ENCODE peak calls at places on chromosomes 11 and 22, in seven cellular contexts. One of them, this sample, is unnamed.

GRCh38 chr11:107770546-107770945 is 58.7 kb upstream of the SLN start:
- DNase-seq in heart left ventricle: no peak
- DNase-seq in breast epithelium: no peak
- DNase-seq in esophagus squamous epithelium: no peak
- DNase-seq in A549: no peak
- DNase-seq in prostate gland: no peak
- DNase-seq in NB4: no peak
- DNase-seq in this sample: no peak

GRCh38 chr11:123719452-123719851 is 22.0 kb downstream of the ZNF202 start:
- DNase-seq in esophagus squamous epithelium: no peak
- DNase-seq in breast epithelium: no peak
- DNase-seq in heart left ventricle: no peak
- DNase-seq in NB4: no peak
- DNase-seq in prostate gland: no peak
- DNase-seq in A549: no peak
- DNase-seq in this sample: no peak

GRCh38 chr22:20113551-20114310 is 2.2 kb upstream of the RANBP1 start:
- DNase-seq in prostate gland: no peak
- DNase-seq in esophagus squamous epithelium: no peak
- DNase-seq in heart left ventricle: no peak
- DNase-seq in NB4: no peak
- DNase-seq in A549: no peak
- DNase-seq in breast epithelium: no peak
- DNase-seq in this sample: no peak

GRCh38 chr11:116993599-116993998 is 104.6 kb downstream of the SIK3 start:
- DNase-seq in heart left ventricle: no peak
- DNase-seq in breast epithelium: no peak
- DNase-seq in esophagus squamous epithelium: no peak
- DNase-seq in A549: no peak
- DNase-seq in NB4: no peak
- DNase-seq in prostate gland: no peak
- DNase-seq in this sample: no peak

GRCh38 chr11:134999490-135000066 is 587.5 kb upstream of the B3GAT1 start:
- DNase-seq in NB4: no peak
- DNase-seq in prostate gland: no peak
- DNase-seq in breast epithelium: no peak
- DNase-seq in A549: no peak
- DNase-seq in esophagus squamous epithelium: no peak
- DNase-seq in heart left ventricle: no peak
- DNase-seq in this sample: no peak

GRCh38 chr11:26442131-26442530 is 110.2 kb downstream of the ANO3 start:
- DNase-seq in esophagus squamous epithelium: no peak
- DNase-seq in breast epithelium: no peak
- DNase-seq in NB4: no peak
- DNase-seq in A549: peak
- DNase-seq in prostate gland: no peak
- DNase-seq in heart left ventricle: no peak
- DNase-seq in this sample: no peak

GRCh38 chr22:19857382-19857781 is 2.7 kb upstream of the GNB1L start:
- DNase-seq in breast epithelium: no peak
- DNase-seq in NB4: no peak
- DNase-seq in heart left ventricle: no peak
- DNase-seq in A549: no peak
- DNase-seq in esophagus squamous epithelium: no peak
- DNase-seq in prostate gland: no peak
- DNase-seq in this sample: no peak

GRCh38 chr22:29315286-29316195 is at the start of gene RASL10A:
- DNase-seq in prostate gland: no peak
- DNase-seq in heart left ventricle: no peak
- DNase-seq in esophagus squamous epithelium: no peak
- DNase-seq in NB4: peak
- DNase-seq in A549: no peak
- DNase-seq in breast epithelium: no peak
- DNase-seq in this sample: peak

GRCh38 chr22:44746836-44747519 is 5.4 kb upstream of the ARHGAP8 start:
- DNase-seq in A549: no peak
- DNase-seq in heart left ventricle: no peak
- DNase-seq in NB4: no peak
- DNase-seq in esophagus squamous epithelium: no peak
- DNase-seq in prostate gland: no peak
- DNase-seq in breast epithelium: no peak
- DNase-seq in this sample: no peak

GRCh38 chr11:134266440-134266839 is 9.7 kb upstream of the GLB1L3 start:
- DNase-seq in esophagus squamous epithelium: no peak
- DNase-seq in NB4: no peak
- DNase-seq in A549: no peak
- DNase-seq in heart left ventricle: no peak
- DNase-seq in prostate gland: no peak
- DNase-seq in breast epithelium: no peak
- DNase-seq in this sample: no peak

GRCh38 chr11:94469416-94469815 is 24.2 kb downstream of the MRE11 start:
- DNase-seq in A549: no peak
- DNase-seq in prostate gland: no peak
- DNase-seq in NB4: no peak
- DNase-seq in esophagus squamous epithelium: no peak
- DNase-seq in heart left ventricle: no peak
- DNase-seq in breast epithelium: no peak
- DNase-seq in this sample: no peak

GRCh38 chr11:12754582-12755250 is 80.5 kb downstream of the TEAD1 start:
- DNase-seq in NB4: no peak
- DNase-seq in breast epithelium: no peak
- DNase-seq in esophagus squamous epithelium: no peak
- DNase-seq in heart left ventricle: no peak
- DNase-seq in A549: no peak
- DNase-seq in prostate gland: no peak
- DNase-seq in this sample: no peak

GRCh38 chr11:47464479-47464878 is 15.5 kb upstream of the RAPSN start:
- DNase-seq in A549: no peak
- DNase-seq in breast epithelium: no peak
- DNase-seq in esophagus squamous epithelium: no peak
- DNase-seq in prostate gland: no peak
- DNase-seq in NB4: peak
- DNase-seq in heart left ventricle: no peak
- DNase-seq in this sample: no peak

GRCh38 chr22:49960967-49961600 is 512 bp downstream of the PIM3 start:
- DNase-seq in prostate gland: peak
- DNase-seq in esophagus squamous epithelium: no peak
- DNase-seq in breast epithelium: peak
- DNase-seq in NB4: peak
- DNase-seq in heart left ventricle: peak
- DNase-seq in A549: peak
- DNase-seq in this sample: no peak

GRCh38 chr22:25048659-25049657 is 96.4 kb downstream of the KIAA1671 start:
- DNase-seq in NB4: peak
- DNase-seq in A549: peak
- DNase-seq in prostate gland: peak
- DNase-seq in esophagus squamous epithelium: no peak
- DNase-seq in heart left ventricle: peak
- DNase-seq in breast epithelium: peak
- DNase-seq in this sample: peak

GRCh38 chr11:104623518-104623917 is 274.7 kb downstream of the CASP12 start:
- DNase-seq in NB4: no peak
- DNase-seq in A549: no peak
- DNase-seq in prostate gland: no peak
- DNase-seq in breast epithelium: no peak
- DNase-seq in esophagus squamous epithelium: no peak
- DNase-seq in heart left ventricle: no peak
- DNase-seq in this sample: no peak

GRCh38 chr22:42934338-42934737 is 77.3 kb upstream of the ARFGAP3 start:
- DNase-seq in A549: no peak
- DNase-seq in breast epithelium: no peak
- DNase-seq in prostate gland: no peak
- DNase-seq in NB4: no peak
- DNase-seq in esophagus squamous epithelium: no peak
- DNase-seq in heart left ventricle: no peak
- DNase-seq in this sample: no peak

GRCh38 chr11:75013051-75013450 is 24.3 kb downstream of the NEU3 start:
- DNase-seq in prostate gland: no peak
- DNase-seq in esophagus squamous epithelium: no peak
- DNase-seq in breast epithelium: no peak
- DNase-seq in A549: peak
- DNase-seq in heart left ventricle: no peak
- DNase-seq in NB4: peak
- DNase-seq in this sample: no peak

GRCh38 chr22:20154602-20155183 is 3.8 kb upstream of the CCDC188 start:
- DNase-seq in A549: no peak
- DNase-seq in prostate gland: no peak
- DNase-seq in heart left ventricle: no peak
- DNase-seq in breast epithelium: no peak
- DNase-seq in esophagus squamous epithelium: no peak
- DNase-seq in NB4: peak
- DNase-seq in this sample: no peak

GRCh38 chr11:101444164-101444563 is 139.6 kb downstream of the TRPC6 start:
- DNase-seq in esophagus squamous epithelium: no peak
- DNase-seq in A549: no peak
- DNase-seq in prostate gland: no peak
- DNase-seq in NB4: peak
- DNase-seq in breast epithelium: no peak
- DNase-seq in heart left ventricle: no peak
- DNase-seq in this sample: no peak

GRCh38 chr11:61123775-61124571 is 21.7 kb downstream of the CD5 start:
- DNase-seq in NB4: no peak
- DNase-seq in A549: no peak
- DNase-seq in esophagus squamous epithelium: no peak
- DNase-seq in heart left ventricle: no peak
- DNase-seq in prostate gland: no peak
- DNase-seq in breast epithelium: no peak
- DNase-seq in this sample: no peak

GRCh38 chr22:32053165-32053755 is 10.2 kb downstream of the SLC5A1 start:
- DNase-seq in heart left ventricle: no peak
- DNase-seq in breast epithelium: no peak
- DNase-seq in esophagus squamous epithelium: no peak
- DNase-seq in NB4: peak
- DNase-seq in prostate gland: no peak
- DNase-seq in A549: no peak
- DNase-seq in this sample: no peak

GRCh38 chr22:40345801-40346177 is 511 bp upstream of the ADSL start:
- DNase-seq in breast epithelium: no peak
- DNase-seq in heart left ventricle: peak
- DNase-seq in NB4: peak
- DNase-seq in A549: no peak
- DNase-seq in esophagus squamous epithelium: no peak
- DNase-seq in prostate gland: no peak
- DNase-seq in this sample: peak

GRCh38 chr11:61679301-61679700 is 890 bp upstream of the DAGLA start:
- DNase-seq in esophagus squamous epithelium: no peak
- DNase-seq in prostate gland: no peak
- DNase-seq in breast epithelium: no peak
- DNase-seq in NB4: peak
- DNase-seq in A549: no peak
- DNase-seq in heart left ventricle: peak
- DNase-seq in this sample: no peak

GRCh38 chr11:131609921-131610320 is 239.5 kb downstream of the NTM start:
- DNase-seq in NB4: no peak
- DNase-seq in heart left ventricle: no peak
- DNase-seq in breast epithelium: no peak
- DNase-seq in prostate gland: no peak
- DNase-seq in A549: no peak
- DNase-seq in esophagus squamous epithelium: no peak
- DNase-seq in this sample: no peak

GRCh38 chr11:67503119-67504022 is 1.8 kb downstream of the PITPNM1 start:
- DNase-seq in breast epithelium: no peak
- DNase-seq in heart left ventricle: no peak
- DNase-seq in A549: no peak
- DNase-seq in NB4: peak
- DNase-seq in prostate gland: no peak
- DNase-seq in esophagus squamous epithelium: no peak
- DNase-seq in this sample: no peak
- TF ChIP-seq POLR2A in breast epithelium: no peak
- TF ChIP-seq POLR2A in heart left ventricle: no peak
- TF ChIP-seq POLR2A in A549: no peak
- TF ChIP-seq POLR2A in NB4: no peak
- TF ChIP-seq POLR2A in prostate gland: no peak
- TF ChIP-seq POLR2A in esophagus squamous epithelium: no peak
- TF ChIP-seq POLR2A in this sample: no peak

GRCh38 chr11:115585361-115586024 is 81.3 kb upstream of the CADM1 start:
- DNase-seq in heart left ventricle: no peak
- DNase-seq in NB4: no peak
- DNase-seq in esophagus squamous epithelium: no peak
- DNase-seq in breast epithelium: no peak
- DNase-seq in prostate gland: no peak
- DNase-seq in A549: no peak
- DNase-seq in this sample: peak
- TF ChIP-seq POLR2A in heart left ventricle: no peak
- TF ChIP-seq POLR2A in NB4: no peak
- TF ChIP-seq POLR2A in esophagus squamous epithelium: no peak
- TF ChIP-seq POLR2A in breast epithelium: no peak
- TF ChIP-seq POLR2A in prostate gland: no peak
- TF ChIP-seq POLR2A in A549: no peak
- TF ChIP-seq POLR2A in this sample: no peak

DNA sequence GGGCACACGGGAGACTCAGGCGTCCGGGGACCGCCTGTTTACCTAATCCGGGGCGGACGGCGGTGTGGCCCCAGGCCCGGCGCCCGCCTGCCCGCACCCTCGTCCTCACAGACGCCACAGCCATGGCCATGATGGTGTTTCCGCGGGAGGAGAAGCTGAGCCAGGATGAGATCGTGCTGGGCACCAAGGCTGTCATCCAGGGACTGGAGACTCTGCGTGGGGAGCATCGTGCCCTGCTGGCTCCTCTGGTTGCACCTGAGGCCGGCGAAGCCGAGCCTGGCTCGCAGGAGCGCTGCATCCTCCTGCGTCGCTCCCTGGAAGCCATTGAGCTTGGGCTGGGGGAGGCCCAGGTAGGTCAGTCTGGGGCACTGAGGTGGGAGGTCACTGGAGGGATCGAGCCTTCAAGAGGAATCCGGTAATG is 10.0 kb upstream of the RAB1B start:
- DNase-seq in NB4: no peak
- DNase-seq in esophagus squamous epithelium: no peak
- DNase-seq in prostate gland: no peak
- DNase-seq in A549: no peak
- DNase-seq in heart left ventricle: no peak
- DNase-seq in breast epithelium: no peak
- DNase-seq in this sample: no peak
- TF ChIP-seq POLR2A in NB4: no peak
- TF ChIP-seq POLR2A in esophagus squamous epithelium: no peak
- TF ChIP-seq POLR2A in prostate gland: peak
- TF ChIP-seq POLR2A in A549: no peak
- TF ChIP-seq POLR2A in heart left ventricle: no peak
- TF ChIP-seq POLR2A in breast epithelium: no peak
- TF ChIP-seq POLR2A in this sample: no peak

DNA sequence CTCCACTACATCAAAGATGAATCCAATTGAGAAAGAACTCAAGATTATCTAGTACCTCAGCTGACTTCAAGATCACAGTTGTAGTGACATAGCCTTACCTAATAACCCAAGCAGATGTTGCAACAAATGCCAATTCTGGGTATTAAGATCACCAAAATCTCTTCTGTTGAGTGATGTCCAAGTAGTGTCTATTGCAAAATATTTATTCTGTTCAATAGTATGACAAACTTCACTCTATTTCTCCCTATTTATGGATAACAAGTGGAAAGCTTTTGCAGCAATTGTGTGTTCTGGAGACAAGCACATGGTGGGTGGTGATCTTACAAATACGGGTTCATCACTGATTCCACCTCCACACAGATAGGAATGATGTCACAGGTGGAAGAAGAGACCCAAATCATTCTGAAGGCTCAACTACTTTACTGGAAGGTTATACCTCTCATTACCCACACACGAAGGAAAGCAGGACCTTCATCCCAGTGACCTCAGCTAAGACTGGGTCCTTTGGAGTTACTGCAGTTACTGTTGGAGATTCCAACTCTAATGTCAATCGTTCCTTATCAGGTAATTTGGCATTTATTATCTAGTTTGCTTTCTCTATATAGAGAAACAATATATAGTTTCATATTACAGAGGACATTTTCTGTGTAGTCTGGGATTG is 72.0 kb downstream of the CD44 start:
- DNase-seq in NB4: peak
- DNase-seq in esophagus squamous epithelium: no peak
- DNase-seq in breast epithelium: no peak
- DNase-seq in A549: no peak
- DNase-seq in heart left ventricle: no peak
- DNase-seq in prostate gland: no peak
- DNase-seq in this sample: no peak
- TF ChIP-seq POLR2A in NB4: no peak
- TF ChIP-seq POLR2A in esophagus squamous epithelium: no peak
- TF ChIP-seq POLR2A in breast epithelium: no peak
- TF ChIP-seq POLR2A in A549: no peak
- TF ChIP-seq POLR2A in heart left ventricle: no peak
- TF ChIP-seq POLR2A in prostate gland: no peak
- TF ChIP-seq POLR2A in this sample: peak